ENCODE peak calls at places on chromosomes 4 and X, in six cellular contexts. One of them, this sample, is unnamed. For H3K4me1, the result is how much of the 10 kb centered on the place peaks cover.

GRCh38 chrX:14776901-14777300 is 96.0 kb downstream of the FANCB start:
- DNase-seq in tibial nerve: no peak
- DNase-seq in A549: no peak
- DNase-seq in mammary epithelial cell: no peak
- DNase-seq in H9: no peak
- DNase-seq in cardiac muscle cell: no peak
- DNase-seq in this sample: no peak

GRCh38 chr4:16820304-16820703 is 78.1 kb downstream of the LDB2 start:
- DNase-seq in H9: no peak
- DNase-seq in cardiac muscle cell: no peak
- DNase-seq in tibial nerve: no peak
- DNase-seq in A549: no peak
- DNase-seq in mammary epithelial cell: no peak
- DNase-seq in this sample: no peak

GRCh38 chr4:139419388-139419914 is 34.5 kb upstream of the RAB33B start:
- DNase-seq in tibial nerve: peak
- DNase-seq in A549: no peak
- DNase-seq in H9: no peak
- DNase-seq in cardiac muscle cell: no peak
- DNase-seq in mammary epithelial cell: peak
- DNase-seq in this sample: no peak

GRCh38 chr4:113784497-113785254 is 23.1 kb upstream of the CAMK2D start:
- DNase-seq in tibial nerve: no peak
- DNase-seq in cardiac muscle cell: no peak
- DNase-seq in H9: no peak
- DNase-seq in mammary epithelial cell: peak
- DNase-seq in A549: peak
- DNase-seq in this sample: no peak

GRCh38 chr4:184250795-184251679 is 33.4 kb upstream of the ENPP6 start:
- DNase-seq in mammary epithelial cell: peak
- DNase-seq in cardiac muscle cell: peak
- DNase-seq in tibial nerve: no peak
- DNase-seq in A549: peak
- DNase-seq in H9: no peak
- DNase-seq in this sample: no peak

GRCh38 chrX:136196691-136197155 is 49.4 kb downstream of the FHL1 start:
- DNase-seq in tibial nerve: no peak
- DNase-seq in cardiac muscle cell: no peak
- DNase-seq in H9: no peak
- DNase-seq in A549: no peak
- DNase-seq in mammary epithelial cell: no peak
- DNase-seq in this sample: no peak

GRCh38 chr4:15913631-15913970 is 24.9 kb downstream of the FGFBP1 start:
- DNase-seq in A549: peak
- DNase-seq in H9: no peak
- DNase-seq in cardiac muscle cell: no peak
- DNase-seq in tibial nerve: no peak
- DNase-seq in mammary epithelial cell: peak
- DNase-seq in this sample: no peak

GRCh38 chrX:75522565-75523411 is at the start of gene ZDHHC15:
- DNase-seq in H9: peak
- DNase-seq in cardiac muscle cell: peak
- DNase-seq in mammary epithelial cell: no peak
- DNase-seq in A549: no peak
- DNase-seq in tibial nerve: peak
- DNase-seq in this sample: peak

GRCh38 chr4:75940692-75941253 is at the start of gene NAAA:
- DNase-seq in A549: peak
- DNase-seq in tibial nerve: peak
- DNase-seq in mammary epithelial cell: peak
- DNase-seq in cardiac muscle cell: peak
- DNase-seq in H9: peak
- DNase-seq in this sample: peak

GRCh38 chr4:2937146-2937857 is 25.9 kb downstream of the NOP14 start:
- DNase-seq in cardiac muscle cell: no peak
- DNase-seq in H9: peak
- DNase-seq in A549: peak
- DNase-seq in mammary epithelial cell: peak
- DNase-seq in tibial nerve: no peak
- DNase-seq in this sample: peak

GRCh38 chr4:102869569-102870227 is 906 bp downstream of the CISD2 start:
- DNase-seq in A549: no peak
- DNase-seq in cardiac muscle cell: no peak
- DNase-seq in tibial nerve: peak
- DNase-seq in mammary epithelial cell: no peak
- DNase-seq in H9: no peak
- DNase-seq in this sample: no peak

GRCh38 chr4:14513471-14513870 is 488.8 kb upstream of the CPEB2 start:
- DNase-seq in tibial nerve: no peak
- DNase-seq in A549: no peak
- DNase-seq in mammary epithelial cell: no peak
- DNase-seq in cardiac muscle cell: no peak
- DNase-seq in H9: no peak
- DNase-seq in this sample: no peak
- H3K4me1 ChIP-seq in tibial nerve: under half
- H3K4me1 ChIP-seq in A549: under half
- H3K4me1 ChIP-seq in mammary epithelial cell: under half
- H3K4me1 ChIP-seq in cardiac muscle cell: under half
- H3K4me1 ChIP-seq in H9: under half
- H3K4me1 ChIP-seq in this sample: under half

GRCh38 chr4:153541426-153542096 is 75.4 kb downstream of the TMEM131L start:
- DNase-seq in A549: no peak
- DNase-seq in mammary epithelial cell: peak
- DNase-seq in cardiac muscle cell: no peak
- DNase-seq in H9: no peak
- DNase-seq in tibial nerve: no peak
- DNase-seq in this sample: no peak
- H3K4me1 ChIP-seq in A549: under half
- H3K4me1 ChIP-seq in mammary epithelial cell: under half
- H3K4me1 ChIP-seq in cardiac muscle cell: under half
- H3K4me1 ChIP-seq in H9: under half
- H3K4me1 ChIP-seq in tibial nerve: under half
- H3K4me1 ChIP-seq in this sample: under half

GRCh38 chrX:40105016-40105790 is 7.4 kb upstream of the BCOR start:
- DNase-seq in mammary epithelial cell: peak
- DNase-seq in cardiac muscle cell: peak
- DNase-seq in H9: peak
- DNase-seq in tibial nerve: no peak
- DNase-seq in A549: no peak
- DNase-seq in this sample: peak
- H3K4me1 ChIP-seq in mammary epithelial cell: under half
- H3K4me1 ChIP-seq in cardiac muscle cell: half or more
- H3K4me1 ChIP-seq in H9: under half
- H3K4me1 ChIP-seq in tibial nerve: under half
- H3K4me1 ChIP-seq in A549: under half
- H3K4me1 ChIP-seq in this sample: under half

GRCh38 chrX:48918303-48918643 is 551 bp downstream of the PIM2 start:
- DNase-seq in H9: no peak
- DNase-seq in cardiac muscle cell: no peak
- DNase-seq in A549: no peak
- DNase-seq in tibial nerve: no peak
- DNase-seq in mammary epithelial cell: no peak
- DNase-seq in this sample: no peak
- H3K4me1 ChIP-seq in H9: under half
- H3K4me1 ChIP-seq in cardiac muscle cell: under half
- H3K4me1 ChIP-seq in A549: under half
- H3K4me1 ChIP-seq in tibial nerve: under half
- H3K4me1 ChIP-seq in mammary epithelial cell: under half
- H3K4me1 ChIP-seq in this sample: under half

DNA sequence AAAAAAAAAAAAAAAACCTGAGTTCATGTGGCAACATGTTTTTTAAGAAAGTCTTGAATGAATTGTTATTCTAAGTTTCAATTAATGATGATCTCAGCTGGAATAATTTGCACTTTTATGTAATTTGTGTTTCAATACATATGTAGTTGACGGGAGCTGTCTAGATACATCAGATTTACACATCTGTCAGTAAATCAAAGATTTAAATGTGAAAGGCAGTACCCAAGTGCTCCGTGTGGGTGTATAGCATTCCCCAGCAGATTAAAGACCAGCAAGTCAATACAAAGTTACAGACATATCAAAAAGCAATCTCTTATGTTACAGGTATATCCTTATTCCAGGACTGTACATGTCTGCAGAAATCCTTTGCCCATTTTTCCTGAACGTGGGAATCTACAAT is 35.2 kb downstream of the SYNPO2 start:
- DNase-seq in A549: no peak
- DNase-seq in H9: no peak
- DNase-seq in cardiac muscle cell: no peak
- DNase-seq in mammary epithelial cell: no peak
- DNase-seq in tibial nerve: no peak
- DNase-seq in this sample: no peak
- H3K4me1 ChIP-seq in A549: under half
- H3K4me1 ChIP-seq in H9: under half
- H3K4me1 ChIP-seq in cardiac muscle cell: under half
- H3K4me1 ChIP-seq in mammary epithelial cell: under half
- H3K4me1 ChIP-seq in tibial nerve: under half
- H3K4me1 ChIP-seq in this sample: under half

GRCh38 chr4:38676986-38677385 is 13.0 kb downstream of the KLF3 start:
- DNase-seq in cardiac muscle cell: no peak
- DNase-seq in A549: no peak
- DNase-seq in mammary epithelial cell: no peak
- DNase-seq in H9: no peak
- DNase-seq in tibial nerve: no peak
- DNase-seq in this sample: peak
- H3K4me1 ChIP-seq in cardiac muscle cell: under half
- H3K4me1 ChIP-seq in A549: under half
- H3K4me1 ChIP-seq in mammary epithelial cell: under half
- H3K4me1 ChIP-seq in H9: under half
- H3K4me1 ChIP-seq in tibial nerve: half or more
- H3K4me1 ChIP-seq in this sample: under half